ENCODE peak calls at places on chromosomes 4 and X, in six cellular contexts. R, A, T, Q, D and I are unnamed samples.

GRCh38 chr4:119299221-119300071 is 22.5 kb downstream of the FABP2 start:
- DNase-seq in R (no peak), A (no peak), T (peak), Q (no peak), D (no peak), I (no peak)

GRCh38 chrX:119604778-119605177 is 1.4 kb downstream of the NKRF start:
- DNase-seq in R (no peak), A (no peak), T (no peak), Q (no peak), D (no peak), I (no peak)

GRCh38 chr4:156109943-156110925 is 156.6 kb upstream of the CTSO start:
- DNase-seq in R (peak), A (peak), T (peak), Q (no peak), D (peak), I (no peak)

GRCh38 chr4:151674804-151675290 is 86.0 kb downstream of the GATB start:
- DNase-seq in R (peak), A (peak), T (no peak), Q (no peak), D (peak), I (peak)

GRCh38 chrX:100928660-100929613 is at the start of gene XKRX:
- DNase-seq in R (no peak), A (peak), T (peak), Q (no peak), D (peak), I (no peak)

GRCh38 chr4:1196421-1197183 is 24.2 kb upstream of the SPON2 start:
- DNase-seq in R (no peak), A (no peak), T (no peak), Q (no peak), D (peak), I (no peak)

GRCh38 chr4:16250665-16251365 is 24.5 kb upstream of the TAPT1 start:
- DNase-seq in R (no peak), A (no peak), T (peak), Q (no peak), D (no peak), I (no peak)

GRCh38 chrX:26851981-26852380 is 611.2 kb downstream of the PPP4R3C start:
- DNase-seq in R (no peak), A (no peak), T (no peak), Q (no peak), D (peak), I (no peak)

GRCh38 chr4:2799444-2799911 is 6.6 kb downstream of the SH3BP2 start:
- DNase-seq in R (no peak), A (no peak), T (no peak), Q (no peak), D (no peak), I (no peak)

GRCh38 chr4:2797545-2798305 is 4.8 kb downstream of the SH3BP2 start:
- DNase-seq in R (no peak), A (peak), T (no peak), Q (no peak), D (no peak), I (no peak)

GRCh38 chr4:2799971-2800690 is 7.2 kb downstream of the SH3BP2 start:
- DNase-seq in R (no peak), A (no peak), T (no peak), Q (no peak), D (no peak), I (no peak)

GRCh38 chr4:2797188-2797544 is 4.3 kb downstream of the SH3BP2 start:
- DNase-seq in R (no peak), A (no peak), T (no peak), Q (no peak), D (no peak), I (no peak)

GRCh38 chr4:2798399-2799301 is 5.8 kb downstream of the SH3BP2 start:
- DNase-seq in R (no peak), A (no peak), T (no peak), Q (peak), D (no peak), I (no peak)
- H3K4me3 ChIP-seq in R (no peak), A (no peak), T (no peak), Q (peak), D (no peak), I (no peak)

GRCh38 chrX:118025193-118025592 is 91.4 kb downstream of the KLHL13 start:
- DNase-seq in R (no peak), A (no peak), T (no peak), Q (no peak), D (no peak), I (no peak)
- H3K4me3 ChIP-seq in R (no peak), A (no peak), T (no peak), Q (no peak), D (no peak), I (no peak)

GRCh38 chrX:21658152-21658737 is at the start of gene KLHL34:
- DNase-seq in R (no peak), A (no peak), T (no peak), Q (no peak), D (peak), I (no peak)
- H3K4me3 ChIP-seq in R (no peak), A (no peak), T (no peak), Q (peak), D (no peak), I (no peak)

GRCh38 chr4:40310225-40310624 is 24.9 kb upstream of the CHRNA9 start:
- DNase-seq in R (no peak), A (no peak), T (no peak), Q (no peak), D (no peak), I (no peak)

GRCh38 chr4:40309250-40309774 is 25.8 kb upstream of the CHRNA9 start:
- DNase-seq in R (no peak), A (peak), T (peak), Q (peak), D (peak), I (peak)

GRCh38 chr4:40307627-40308497 is 27.3 kb upstream of the CHRNA9 start:
- DNase-seq in R (no peak), A (no peak), T (no peak), Q (peak), D (no peak), I (no peak)

GRCh38 chr4:40306991-40307390 is 28.1 kb upstream of the CHRNA9 start:
- DNase-seq in R (no peak), A (no peak), T (no peak), Q (no peak), D (no peak), I (no peak)

DNA sequence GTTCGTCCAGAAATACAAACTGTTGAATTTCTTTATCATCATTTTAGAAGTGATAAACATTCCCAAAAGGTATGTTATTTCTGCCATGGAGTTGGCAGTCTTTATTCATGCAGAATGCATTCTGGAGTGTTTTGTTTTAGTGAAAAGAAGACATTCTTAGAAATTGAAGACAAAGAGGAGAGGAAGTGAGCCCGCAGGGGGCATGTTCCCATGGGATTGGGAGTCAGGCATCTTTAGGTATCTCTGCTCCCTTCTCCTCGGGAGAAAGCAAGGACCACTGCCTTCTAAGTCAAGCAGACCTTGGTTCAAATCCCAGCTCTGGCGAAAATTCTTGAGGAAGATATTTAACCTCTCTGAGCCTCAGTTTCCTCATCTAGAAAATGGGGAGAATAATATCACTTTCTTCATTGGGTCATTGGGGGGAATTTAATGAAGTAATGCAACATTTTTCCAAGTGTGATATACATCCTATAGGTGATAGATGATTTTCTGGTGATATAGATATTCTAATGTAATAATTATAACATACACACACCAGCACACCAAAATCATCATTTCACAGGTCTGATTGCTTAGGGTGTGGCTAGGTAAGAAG is 26.5 kb upstream of the CHRNA9 start:
- DNase-seq in R (no peak), A (no peak), T (no peak), Q (no peak), D (peak), I (no peak)
- H3K4me3 ChIP-seq in R (no peak), A (no peak), T (no peak), Q (peak), D (no peak), I (no peak)

GRCh38 chr4:5918331-5919030 is 25.6 kb upstream of the CRMP1 start:
- DNase-seq in R (no peak), A (no peak), T (no peak), Q (no peak), D (no peak), I (no peak)

GRCh38 chr4:5916229-5916628 is 23.3 kb upstream of the CRMP1 start:
- DNase-seq in R (no peak), A (no peak), T (no peak), Q (no peak), D (no peak), I (no peak)

GRCh38 chr4:5908836-5909235 is 15.9 kb upstream of the CRMP1 start:
- DNase-seq in R (no peak), A (no peak), T (no peak), Q (no peak), D (no peak), I (no peak)

GRCh38 chr4:5912614-5913019 is 19.7 kb upstream of the CRMP1 start:
- DNase-seq in R (peak), A (no peak), T (no peak), Q (no peak), D (no peak), I (no peak)
- H3K4me3 ChIP-seq in R (no peak), A (no peak), T (no peak), Q (no peak), D (no peak), I (no peak)

DNA sequence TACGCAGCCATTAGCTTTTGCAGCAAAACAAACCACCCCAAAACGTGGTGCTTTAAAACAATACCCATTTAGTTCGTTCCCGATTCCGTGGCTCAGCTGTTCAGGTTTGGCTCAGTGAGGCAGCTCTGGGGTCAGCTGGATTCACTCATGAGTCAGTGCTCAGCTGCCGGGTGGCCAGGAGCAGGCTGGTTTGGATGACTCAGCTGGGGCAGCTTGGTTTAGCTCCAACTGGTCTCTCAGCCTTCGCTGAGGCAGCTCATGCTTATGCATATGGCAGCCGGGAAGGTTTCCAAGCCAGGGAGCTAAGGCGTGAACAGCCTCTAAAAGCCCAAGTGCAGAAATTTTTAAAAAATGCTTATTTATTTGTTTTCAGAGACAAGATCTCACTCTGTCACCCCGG is 13.3 kb upstream of the CD99 start:
- DNase-seq in R (peak), A (peak), T (peak), Q (no peak), D (no peak), I (peak)
- H3K4me3 ChIP-seq in R (no peak), A (no peak), T (peak), Q (no peak), D (no peak), I (no peak)

DNA sequence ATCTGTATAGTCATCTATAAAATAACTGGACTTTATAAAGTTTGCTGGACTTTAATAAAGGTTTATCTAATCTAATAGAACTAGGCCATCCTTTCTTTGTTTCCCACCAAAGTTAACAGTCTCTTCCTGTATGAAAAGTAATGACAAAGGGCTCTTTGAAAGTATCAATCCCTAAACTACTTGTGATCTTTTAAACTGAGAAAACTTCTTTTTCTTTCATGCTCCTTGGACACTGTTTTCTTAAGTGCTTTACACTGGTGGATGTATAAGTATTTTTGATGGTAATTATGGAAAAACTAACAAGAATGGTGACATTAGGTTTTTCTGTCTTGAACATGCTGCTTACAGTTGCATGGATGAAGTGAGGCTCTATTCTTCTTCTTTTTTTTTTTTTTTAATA is 2.4 kb upstream of the ZFX start:
- DNase-seq in R (no peak), A (no peak), T (no peak), Q (no peak), D (no peak), I (no peak)
- H3K4me3 ChIP-seq in R (no peak), A (no peak), T (no peak), Q (no peak), D (no peak), I (no peak)

GRCh38 chr4:164617426-164617825 is 136.5 kb upstream of the SMIM31 start:
- DNase-seq in R (no peak), A (no peak), T (no peak), Q (no peak), D (no peak), I (no peak)

GRCh38 chr4:164621886-164622521 is 131.9 kb upstream of the SMIM31 start:
- DNase-seq in R (peak), A (no peak), T (no peak), Q (no peak), D (no peak), I (no peak)

GRCh38 chr4:164623099-164623498 is 130.8 kb upstream of the SMIM31 start:
- DNase-seq in R (no peak), A (no peak), T (no peak), Q (no peak), D (no peak), I (no peak)
- H3K4me3 ChIP-seq in R (no peak), A (no peak), T (no peak), Q (no peak), D (no peak), I (no peak)